ENCODE peak calls at places on chromosomes 4 and X, in eight cellular contexts. J, M, I, P, T, S, X and W are unnamed samples.

GRCh38 chrX:150365051-150365952 is 2.2 kb downstream of the MAMLD1 start:
- DNase-seq in M (peak), P (no peak), S (peak), J (peak), X (peak), I (peak), T (peak), W (peak)

GRCh38 chr4:121072080-121072835 is at the start of gene NDNF:
- DNase-seq in X (peak), P (peak), I (peak), T (no peak), S (peak), M (peak), J (no peak), W (peak)

GRCh38 chr4:7043521-7044414 is 596 bp downstream of the TADA2B start:
- DNase-seq in J (no peak), X (peak), T (peak), I (peak), P (no peak), M (peak), S (peak), W (peak)

GRCh38 chr4:87240341-87240740 is 19.9 kb upstream of the KLHL8 start:
- DNase-seq in I (no peak), T (no peak), S (no peak), X (peak), M (no peak), P (no peak), J (no peak), W (no peak)

GRCh38 chr4:23937173-23937572 is 47.3 kb upstream of the PPARGC1A start:
- DNase-seq in I (no peak), T (no peak), X (no peak), S (no peak), M (no peak), P (no peak), J (no peak), W (no peak)

GRCh38 chrX:522456-522855 is 108.1 kb upstream of the SHOX start:
- DNase-seq in M (no peak), X (no peak), T (no peak), S (no peak), J (no peak), I (no peak), P (no peak), W (no peak)

GRCh38 chr4:71303850-71304249 is 35.0 kb upstream of the SLC4A4 start:
- DNase-seq in P (no peak), X (no peak), S (no peak), T (no peak), I (no peak), J (no peak), M (no peak), W (no peak)

GRCh38 chrX:150544222-150544787 is 24.1 kb upstream of the MTM1 start:
- DNase-seq in J (no peak), M (no peak), I (no peak), X (peak), T (no peak), P (no peak), S (no peak), W (peak)

GRCh38 chr4:156594619-156595018 is 377.0 kb downstream of the PDGFC start:
- DNase-seq in T (no peak), X (peak), J (peak), M (no peak), S (no peak), P (peak), I (peak), W (peak)

GRCh38 chrX:48498374-48498809 is 10.4 kb upstream of the PORCN start:
- DNase-seq in J (no peak), M (no peak), T (no peak), X (peak), P (peak), I (no peak), S (no peak), W (no peak)

GRCh38 chr4:139711461-139711860 is 45.8 kb downstream of the MGST2 start:
- DNase-seq in M (no peak), S (no peak), P (no peak), X (no peak), T (no peak), J (peak), I (no peak), W (no peak)

GRCh38 chr4:145808848-145809512 is 129.0 kb downstream of the C4orf51 start:
- DNase-seq in X (no peak), M (no peak), I (no peak), S (no peak), J (no peak), P (no peak), T (no peak), W (no peak)

GRCh38 chr4:27148211-27148895 is 287.7 kb downstream of the STIM2 start:
- DNase-seq in I (no peak), J (no peak), S (no peak), P (no peak), X (peak), T (no peak), M (no peak), W (no peak)

GRCh38 chr4:184764601-184765000 is 30.7 kb upstream of the CENPU start:
- DNase-seq in X (no peak), S (no peak), M (no peak), P (no peak), I (no peak), T (no peak), J (no peak), W (no peak)

GRCh38 chr4:158858410-158859189 is 89.8 kb downstream of the FNIP2 start:
- DNase-seq in T (no peak), X (peak), M (no peak), I (no peak), J (no peak), P (no peak), S (no peak), W (no peak)